ENCODE peak calls at places on chromosome 6, in six cellular contexts. One of them, this sample, is unnamed.

GRCh38 chr6:3119040-3119723 is 671 bp downstream of the BPHL start:
- DNase-seq in IMR-90: peak
- DNase-seq in H9: no peak
- DNase-seq in neuronal stem cell: no peak
- DNase-seq in mesenchymal stem cell: peak
- DNase-seq in H1: no peak
- DNase-seq in this sample: peak

GRCh38 chr6:122809001-122809400 is 19.9 kb downstream of the SMPDL3A start:
- DNase-seq in IMR-90: peak
- DNase-seq in H1: no peak
- DNase-seq in mesenchymal stem cell: peak
- DNase-seq in H9: no peak
- DNase-seq in neuronal stem cell: no peak
- DNase-seq in this sample: no peak

GRCh38 chr6:107690864-107691661 is 133.1 kb downstream of the SCML4 start:
- DNase-seq in H9: no peak
- DNase-seq in mesenchymal stem cell: peak
- DNase-seq in H1: no peak
- DNase-seq in IMR-90: peak
- DNase-seq in neuronal stem cell: no peak
- DNase-seq in this sample: no peak

GRCh38 chr6:133921249-133921859 is 31.7 kb upstream of the TBPL1 start:
- DNase-seq in H1: peak
- DNase-seq in mesenchymal stem cell: peak
- DNase-seq in H9: peak
- DNase-seq in neuronal stem cell: peak
- DNase-seq in IMR-90: peak
- DNase-seq in this sample: peak

GRCh38 chr6:36827261-36828079 is 11.8 kb downstream of the CPNE5 start:
- DNase-seq in mesenchymal stem cell: peak
- DNase-seq in H9: no peak
- DNase-seq in IMR-90: peak
- DNase-seq in H1: no peak
- DNase-seq in neuronal stem cell: no peak
- DNase-seq in this sample: peak

GRCh38 chr6:33165581-33166258 is 26.5 kb downstream of the COL11A2 start:
- DNase-seq in mesenchymal stem cell: no peak
- DNase-seq in neuronal stem cell: no peak
- DNase-seq in IMR-90: no peak
- DNase-seq in H9: no peak
- DNase-seq in H1: no peak
- DNase-seq in this sample: no peak

GRCh38 chr6:152338335-152339125 is 298.6 kb downstream of the SYNE1 start:
- DNase-seq in mesenchymal stem cell: peak
- DNase-seq in neuronal stem cell: peak
- DNase-seq in H1: peak
- DNase-seq in H9: peak
- DNase-seq in IMR-90: peak
- DNase-seq in this sample: peak

GRCh38 chr6:129872591-129872990 is 11.5 kb upstream of the TMEM244 start:
- DNase-seq in H9: no peak
- DNase-seq in mesenchymal stem cell: no peak
- DNase-seq in IMR-90: no peak
- DNase-seq in H1: no peak
- DNase-seq in neuronal stem cell: no peak
- DNase-seq in this sample: no peak

GRCh38 chr6:63193324-63193723 is 17.9 kb upstream of the FKBP1C start:
- DNase-seq in neuronal stem cell: no peak
- DNase-seq in H9: no peak
- DNase-seq in mesenchymal stem cell: no peak
- DNase-seq in IMR-90: no peak
- DNase-seq in H1: no peak
- DNase-seq in this sample: no peak

GRCh38 chr6:107956586-107957164 is 1.3 kb downstream of the SEC63 start:
- DNase-seq in mesenchymal stem cell: peak
- DNase-seq in H1: no peak
- DNase-seq in H9: no peak
- DNase-seq in IMR-90: peak
- DNase-seq in neuronal stem cell: no peak
- DNase-seq in this sample: no peak

GRCh38 chr6:168196881-168197635 is 118.0 kb upstream of the FRMD1 start:
- DNase-seq in H9: peak
- DNase-seq in mesenchymal stem cell: no peak
- DNase-seq in IMR-90: no peak
- DNase-seq in H1: peak
- DNase-seq in neuronal stem cell: no peak
- DNase-seq in this sample: no peak

GRCh38 chr6:137146206-137146605 is 27.2 kb downstream of the IL22RA2 start:
- DNase-seq in mesenchymal stem cell: no peak
- DNase-seq in IMR-90: no peak
- DNase-seq in H1: no peak
- DNase-seq in H9: no peak
- DNase-seq in neuronal stem cell: no peak
- DNase-seq in this sample: peak

GRCh38 chr6:108526739-108527174 is 34.0 kb upstream of the FOXO3 start:
- DNase-seq in H9: no peak
- DNase-seq in IMR-90: peak
- DNase-seq in mesenchymal stem cell: peak
- DNase-seq in H1: no peak
- DNase-seq in neuronal stem cell: peak
- DNase-seq in this sample: no peak

GRCh38 chr6:158808918-158809678 is 10.1 kb downstream of the EZR start:
- DNase-seq in H1: no peak
- DNase-seq in IMR-90: no peak
- DNase-seq in H9: no peak
- DNase-seq in mesenchymal stem cell: no peak
- DNase-seq in neuronal stem cell: no peak
- DNase-seq in this sample: no peak

GRCh38 chr6:3771407-3772011 is 20.0 kb upstream of the PXDC1 start:
- DNase-seq in mesenchymal stem cell: no peak
- DNase-seq in IMR-90: no peak
- DNase-seq in neuronal stem cell: no peak
- DNase-seq in H1: no peak
- DNase-seq in H9: peak
- DNase-seq in this sample: no peak

GRCh38 chr6:74170118-74170517 is 474.1 kb downstream of the CD109 start:
- DNase-seq in neuronal stem cell: no peak
- DNase-seq in H9: no peak
- DNase-seq in mesenchymal stem cell: peak
- DNase-seq in H1: no peak
- DNase-seq in IMR-90: peak
- DNase-seq in this sample: no peak

GRCh38 chr6:42503894-42504293 is 52.2 kb upstream of the TRERF1 start:
- DNase-seq in H9: no peak
- DNase-seq in neuronal stem cell: no peak
- DNase-seq in IMR-90: no peak
- DNase-seq in H1: no peak
- DNase-seq in mesenchymal stem cell: no peak
- DNase-seq in this sample: no peak

GRCh38 chr6:155142902-155143609 is 120.8 kb upstream of the CLDN20 start:
- DNase-seq in mesenchymal stem cell: peak
- DNase-seq in neuronal stem cell: no peak
- DNase-seq in H1: no peak
- DNase-seq in IMR-90: peak
- DNase-seq in H9: no peak
- DNase-seq in this sample: no peak

GRCh38 chr6:128337619-128338018 is 182.8 kb downstream of the PTPRK start:
- DNase-seq in IMR-90: peak
- DNase-seq in neuronal stem cell: no peak
- DNase-seq in mesenchymal stem cell: no peak
- DNase-seq in H1: no peak
- DNase-seq in H9: no peak
- DNase-seq in this sample: no peak

GRCh38 chr6:25084508-25084833 is 148.7 kb upstream of the RIPOR2 start:
- DNase-seq in neuronal stem cell: no peak
- DNase-seq in mesenchymal stem cell: no peak
- DNase-seq in H1: no peak
- DNase-seq in H9: no peak
- DNase-seq in IMR-90: no peak
- DNase-seq in this sample: no peak

GRCh38 chr6:25640446-25640845 is 11.6 kb upstream of the SCGN start:
- DNase-seq in H9: no peak
- DNase-seq in mesenchymal stem cell: no peak
- DNase-seq in IMR-90: no peak
- DNase-seq in neuronal stem cell: no peak
- DNase-seq in H1: no peak
- DNase-seq in this sample: no peak

GRCh38 chr6:144006731-144007454 is 1.2 kb downstream of the PLAGL1 start:
- DNase-seq in neuronal stem cell: no peak
- DNase-seq in IMR-90: peak
- DNase-seq in H1: no peak
- DNase-seq in H9: no peak
- DNase-seq in mesenchymal stem cell: peak
- DNase-seq in this sample: peak

DNA sequence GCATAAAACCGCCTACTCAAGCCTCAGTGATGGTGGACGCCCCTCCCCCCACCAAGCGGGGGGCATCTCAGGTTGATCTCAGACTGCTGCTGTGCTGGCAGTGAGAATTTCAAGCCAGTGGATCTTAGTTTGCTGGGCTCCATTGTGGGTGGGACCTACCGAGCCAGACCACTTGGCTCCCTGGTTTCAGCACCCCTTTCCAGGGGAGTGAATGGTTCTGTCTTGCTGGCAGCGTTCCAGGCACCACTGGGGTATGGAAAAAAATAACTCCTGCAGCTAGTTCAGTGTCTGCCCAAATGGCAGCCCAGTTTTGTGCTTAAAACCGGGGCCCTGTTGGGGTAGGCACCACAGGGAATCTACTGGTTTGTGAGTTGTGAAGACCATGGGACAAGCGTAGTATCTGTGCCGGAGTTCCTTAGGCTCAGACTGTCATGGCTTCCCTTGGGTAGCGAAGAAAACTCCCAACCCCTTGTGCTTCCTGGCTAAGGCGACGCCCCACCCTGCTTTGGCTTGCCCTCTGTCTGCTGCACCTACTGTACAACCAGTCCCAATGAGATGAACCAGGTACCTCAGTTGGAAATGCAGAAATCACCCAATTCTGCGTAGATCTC is 1334.5 kb upstream of the ADGRB3 start:
- DNase-seq in mesenchymal stem cell: no peak
- DNase-seq in neuronal stem cell: no peak
- DNase-seq in H9: no peak
- DNase-seq in H1: no peak
- DNase-seq in IMR-90: no peak
- DNase-seq in this sample: no peak
- H2BK120ac ChIP-seq in mesenchymal stem cell: no peak
- H2BK120ac ChIP-seq in neuronal stem cell: no peak
- H2BK120ac ChIP-seq in H9: no peak
- H2BK120ac ChIP-seq in H1: no peak
- H2BK120ac ChIP-seq in IMR-90: no peak
- H2BK120ac ChIP-seq in this sample: no peak

DNA sequence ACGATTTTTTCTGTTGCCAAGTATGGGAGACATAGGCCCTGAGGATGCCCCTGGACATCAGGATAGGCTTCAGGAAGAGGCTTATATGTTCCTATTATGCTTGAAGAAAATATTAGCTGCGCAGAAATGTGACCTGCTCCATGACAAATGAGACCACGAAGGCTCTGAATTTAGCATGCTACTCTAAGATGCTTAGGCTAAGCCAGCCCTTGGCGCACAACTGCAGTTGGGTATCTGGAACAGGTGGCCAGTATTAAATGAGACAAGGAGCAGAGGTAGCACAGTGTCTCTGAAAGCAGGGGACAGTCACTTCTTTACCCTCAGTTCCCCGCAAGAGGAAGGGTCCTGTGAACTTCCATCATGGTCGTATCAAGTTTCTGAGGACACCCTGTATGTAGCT is 90.0 kb downstream of the RREB1 start:
- DNase-seq in H9: no peak
- DNase-seq in IMR-90: no peak
- DNase-seq in mesenchymal stem cell: no peak
- DNase-seq in H1: no peak
- DNase-seq in neuronal stem cell: no peak
- DNase-seq in this sample: no peak
- H3K14ac ChIP-seq in H9: no peak
- H3K14ac ChIP-seq in IMR-90: no peak
- H3K14ac ChIP-seq in mesenchymal stem cell: no peak
- H3K14ac ChIP-seq in H1: no peak
- H3K14ac ChIP-seq in neuronal stem cell: no peak
- H3K14ac ChIP-seq in this sample: no peak

GRCh38 chr6:106046854-106047200 is 39.3 kb upstream of the PRDM1 start:
- DNase-seq in IMR-90: no peak
- DNase-seq in H9: no peak
- DNase-seq in mesenchymal stem cell: no peak
- DNase-seq in neuronal stem cell: no peak
- DNase-seq in H1: no peak
- DNase-seq in this sample: no peak

GRCh38 chr6:106048331-106048730 is 37.8 kb upstream of the PRDM1 start:
- DNase-seq in IMR-90: no peak
- DNase-seq in mesenchymal stem cell: no peak
- DNase-seq in H1: no peak
- DNase-seq in H9: no peak
- DNase-seq in neuronal stem cell: no peak
- DNase-seq in this sample: no peak

GRCh38 chr6:106050538-106050937 is 35.6 kb upstream of the PRDM1 start:
- DNase-seq in mesenchymal stem cell: no peak
- DNase-seq in neuronal stem cell: no peak
- DNase-seq in H1: no peak
- DNase-seq in H9: no peak
- DNase-seq in IMR-90: peak
- DNase-seq in this sample: no peak

GRCh38 chr6:106051241-106051640 is 34.9 kb upstream of the PRDM1 start:
- DNase-seq in IMR-90: no peak
- DNase-seq in neuronal stem cell: peak
- DNase-seq in mesenchymal stem cell: no peak
- DNase-seq in H9: peak
- DNase-seq in H1: peak
- DNase-seq in this sample: no peak

DNA sequence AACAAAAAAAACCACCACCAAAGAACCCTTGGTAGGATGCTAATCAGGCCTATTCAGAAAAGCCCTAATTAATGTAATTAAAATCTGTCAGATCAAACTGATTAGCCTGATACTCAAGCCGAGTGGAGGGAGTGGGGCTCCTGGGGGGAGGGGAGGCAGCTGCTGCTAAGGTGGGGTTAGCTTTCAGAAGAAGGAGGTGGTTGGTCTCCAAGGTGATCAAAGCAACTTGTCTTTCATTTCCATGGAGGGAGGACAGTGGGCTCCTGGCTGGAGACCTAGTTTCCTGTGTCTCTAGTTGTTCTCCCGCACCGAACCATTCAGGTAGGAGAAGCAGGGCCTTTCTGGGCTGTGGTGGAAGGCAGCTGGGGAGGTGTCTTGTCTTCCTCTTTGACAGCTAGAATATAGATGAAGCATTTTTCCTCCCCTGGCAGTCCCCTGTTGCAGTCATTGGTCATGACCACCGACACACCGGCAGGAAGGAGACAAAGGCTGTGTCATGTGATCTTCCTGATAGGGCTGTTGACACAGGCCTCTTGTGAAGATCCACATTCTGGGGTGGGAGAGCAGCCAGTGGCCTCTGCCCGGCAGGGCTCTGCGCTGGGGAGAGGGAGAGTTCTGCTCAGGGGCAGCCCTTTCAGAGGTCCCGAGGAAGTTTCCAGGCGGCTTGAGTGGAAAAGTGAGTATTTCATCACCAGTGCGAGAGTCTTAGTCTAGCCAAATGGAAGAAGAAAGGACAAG is 39.9 kb upstream of the PRDM1 start:
- DNase-seq in mesenchymal stem cell: no peak
- DNase-seq in H9: no peak
- DNase-seq in neuronal stem cell: no peak
- DNase-seq in IMR-90: no peak
- DNase-seq in H1: no peak
- DNase-seq in this sample: no peak
- H2BK120ac ChIP-seq in mesenchymal stem cell: no peak
- H2BK120ac ChIP-seq in H9: no peak
- H2BK120ac ChIP-seq in neuronal stem cell: no peak
- H2BK120ac ChIP-seq in IMR-90: no peak
- H2BK120ac ChIP-seq in H1: no peak
- H2BK120ac ChIP-seq in this sample: no peak

GRCh38 chr6:39029156-39030011 is 19.2 kb upstream of the GLP1R start:
- DNase-seq in IMR-90: no peak
- DNase-seq in H1: peak
- DNase-seq in mesenchymal stem cell: peak
- DNase-seq in H9: peak
- DNase-seq in neuronal stem cell: peak
- DNase-seq in this sample: peak
- H3K14ac ChIP-seq in IMR-90: no peak
- H3K14ac ChIP-seq in H1: no peak
- H3K14ac ChIP-seq in mesenchymal stem cell: no peak
- H3K14ac ChIP-seq in H9: no peak
- H3K14ac ChIP-seq in neuronal stem cell: no peak
- H3K14ac ChIP-seq in this sample: no peak

This sample was measured in trophoblast cell.